ENCODE peak calls at places on chromosome 7, in six cellular contexts. One of them, this sample, is unnamed.

GRCh38 chr7:73429218-73429617 is 4.4 kb upstream of the FZD9 start:
- DNase-seq in WERI-Rb-1: no peak
- DNase-seq in left ventricle myocardium inferior: no peak
- DNase-seq in upper lobe of right lung: no peak
- DNase-seq in tibial artery: no peak
- DNase-seq in colonic mucosa: no peak
- DNase-seq in this sample: no peak

GRCh38 chr7:135283959-135284638 is 50.5 kb downstream of the STRA8 start:
- DNase-seq in WERI-Rb-1: peak; percentile 29
- DNase-seq in left ventricle myocardium inferior: no peak
- DNase-seq in upper lobe of right lung: no peak
- DNase-seq in tibial artery: no peak
- DNase-seq in colonic mucosa: no peak
- DNase-seq in this sample: no peak

GRCh38 chr7:128395748-128396147 is 14.0 kb downstream of the IMPDH1 start:
- DNase-seq in WERI-Rb-1: no peak
- DNase-seq in left ventricle myocardium inferior: no peak
- DNase-seq in upper lobe of right lung: no peak
- DNase-seq in tibial artery: no peak
- DNase-seq in colonic mucosa: no peak
- DNase-seq in this sample: no peak

GRCh38 chr7:30165590-30165989 is 30.8 kb downstream of the MTURN start:
- DNase-seq in WERI-Rb-1: no peak
- DNase-seq in left ventricle myocardium inferior: no peak
- DNase-seq in upper lobe of right lung: no peak
- DNase-seq in tibial artery: no peak
- DNase-seq in colonic mucosa: no peak
- DNase-seq in this sample: no peak

GRCh38 chr7:17234398-17235021 is 63.9 kb upstream of the AHR start:
- DNase-seq in WERI-Rb-1: no peak
- DNase-seq in left ventricle myocardium inferior: no peak
- DNase-seq in upper lobe of right lung: no peak
- DNase-seq in tibial artery: no peak
- DNase-seq in colonic mucosa: peak; percentile 37
- DNase-seq in this sample: peak; percentile 87

GRCh38 chr7:131057015-131057518 is 270.6 kb upstream of the MKLN1 start:
- DNase-seq in WERI-Rb-1: no peak
- DNase-seq in left ventricle myocardium inferior: no peak
- DNase-seq in upper lobe of right lung: no peak
- DNase-seq in tibial artery: no peak
- DNase-seq in colonic mucosa: peak; percentile 45
- DNase-seq in this sample: peak; percentile 79

GRCh38 chr7:101550641-101551531 is 78.2 kb downstream of the MYL10 start:
- DNase-seq in WERI-Rb-1: peak; percentile 9
- DNase-seq in left ventricle myocardium inferior: no peak
- DNase-seq in upper lobe of right lung: peak; percentile 70
- DNase-seq in tibial artery: peak; percentile 54
- DNase-seq in colonic mucosa: no peak
- DNase-seq in this sample: no peak

GRCh38 chr7:107701191-107701590 is 40.6 kb downstream of the SLC26A4 start:
- DNase-seq in WERI-Rb-1: no peak
- DNase-seq in left ventricle myocardium inferior: no peak
- DNase-seq in upper lobe of right lung: no peak
- DNase-seq in tibial artery: no peak
- DNase-seq in colonic mucosa: no peak
- DNase-seq in this sample: no peak

GRCh38 chr7:106896268-106896667 is 31.2 kb downstream of the PIK3CG start:
- DNase-seq in WERI-Rb-1: no peak
- DNase-seq in left ventricle myocardium inferior: no peak
- DNase-seq in upper lobe of right lung: no peak
- DNase-seq in tibial artery: no peak
- DNase-seq in colonic mucosa: no peak
- DNase-seq in this sample: no peak

GRCh38 chr7:93231264-93231663 is 902 bp upstream of the VPS50 start:
- DNase-seq in WERI-Rb-1: no peak
- DNase-seq in left ventricle myocardium inferior: no peak
- DNase-seq in upper lobe of right lung: no peak
- DNase-seq in tibial artery: no peak
- DNase-seq in colonic mucosa: no peak
- DNase-seq in this sample: no peak

GRCh38 chr7:25707733-25708132 is 444.3 kb upstream of the NFE2L3 start:
- DNase-seq in WERI-Rb-1: no peak
- DNase-seq in left ventricle myocardium inferior: no peak
- DNase-seq in upper lobe of right lung: no peak
- DNase-seq in tibial artery: no peak
- DNase-seq in colonic mucosa: no peak
- DNase-seq in this sample: no peak

GRCh38 chr7:116585392-116585791 is 60.6 kb downstream of the CAV1 start:
- DNase-seq in WERI-Rb-1: no peak
- DNase-seq in left ventricle myocardium inferior: no peak
- DNase-seq in upper lobe of right lung: no peak
- DNase-seq in tibial artery: no peak
- DNase-seq in colonic mucosa: no peak
- DNase-seq in this sample: no peak

DNA sequence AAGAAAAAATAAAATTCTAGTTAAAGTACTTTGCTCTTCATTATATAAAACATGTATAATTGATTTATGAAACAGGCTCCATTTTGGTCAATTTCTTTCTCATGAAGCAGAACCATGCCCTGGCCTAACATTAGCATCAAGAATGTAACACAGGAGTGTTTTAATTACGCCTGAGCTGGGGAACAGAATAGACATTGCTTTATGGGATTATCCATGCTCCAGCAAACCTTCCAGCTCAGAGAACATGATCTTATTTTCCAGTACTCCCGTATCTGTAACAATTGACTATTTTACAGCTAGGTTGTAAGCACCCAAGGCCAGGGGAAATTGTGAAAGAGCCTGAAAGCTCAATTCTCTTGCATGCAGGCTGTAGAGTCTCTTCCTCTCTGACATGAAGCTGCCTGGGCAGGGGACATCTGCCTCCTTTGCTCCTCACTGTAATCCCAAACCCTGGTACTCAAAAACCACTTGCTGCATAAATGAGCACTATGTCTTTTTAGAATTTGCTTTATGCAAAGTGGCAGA is 30.8 kb upstream of the CRYGN start:
- DNase-seq in WERI-Rb-1: no peak
- DNase-seq in left ventricle myocardium inferior: no peak
- DNase-seq in upper lobe of right lung: no peak
- DNase-seq in tibial artery: no peak
- DNase-seq in colonic mucosa: no peak
- DNase-seq in this sample: no peak
- H3K36me3 ChIP-seq in WERI-Rb-1: peaks cover 54% of the 10 kb centered on the region
- H3K36me3 ChIP-seq in left ventricle myocardium inferior: peaks cover 50% of the 10 kb centered on the region
- H3K36me3 ChIP-seq in upper lobe of right lung: peaks cover 68% of the 10 kb centered on the region
- H3K36me3 ChIP-seq in tibial artery: peaks cover 39% of the 10 kb centered on the region
- H3K36me3 ChIP-seq in colonic mucosa: no peaks in the 10 kb centered on the region
- H3K36me3 ChIP-seq in this sample: peaks cover 26% of the 10 kb centered on the region

DNA sequence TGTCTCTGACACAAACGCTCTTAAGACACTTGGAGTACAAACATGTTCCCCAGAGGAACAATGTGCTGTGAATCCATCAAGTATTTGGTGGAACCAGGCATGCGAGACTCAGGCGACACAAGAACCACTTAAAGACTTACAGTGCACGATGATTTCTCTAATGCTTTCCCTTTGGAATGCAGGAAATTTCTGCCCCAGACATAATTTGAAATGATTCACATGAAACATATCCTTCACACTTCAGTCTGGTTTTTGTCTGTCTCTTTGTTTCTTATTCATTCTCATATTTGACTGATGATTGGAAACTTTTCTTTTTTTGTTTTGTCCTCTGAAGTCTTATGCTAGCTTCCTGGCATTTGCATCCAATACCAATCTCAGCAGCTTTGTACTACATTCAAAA is 502.8 kb downstream of the PHTF2 start:
- DNase-seq in WERI-Rb-1: no peak
- DNase-seq in left ventricle myocardium inferior: no peak
- DNase-seq in upper lobe of right lung: no peak
- DNase-seq in tibial artery: no peak
- DNase-seq in colonic mucosa: no peak
- DNase-seq in this sample: no peak
- H3K27ac ChIP-seq in WERI-Rb-1: no peak overlapping the region
- H3K27ac ChIP-seq in left ventricle myocardium inferior: no peak overlapping the region
- H3K27ac ChIP-seq in upper lobe of right lung: no peak overlapping the region
- H3K27ac ChIP-seq in tibial artery: no peak overlapping the region
- H3K27ac ChIP-seq in colonic mucosa: no peak overlapping the region
- H3K27ac ChIP-seq in this sample: no peak overlapping the region

GRCh38 chr7:152366662-152367061 is 69.1 kb downstream of the KMT2C start:
- DNase-seq in WERI-Rb-1: no peak
- DNase-seq in left ventricle myocardium inferior: peak; percentile 37
- DNase-seq in upper lobe of right lung: no peak
- DNase-seq in tibial artery: no peak
- DNase-seq in colonic mucosa: peak; percentile 53
- DNase-seq in this sample: no peak

GRCh38 chr7:152363798-152364197 is 72.0 kb downstream of the KMT2C start:
- DNase-seq in WERI-Rb-1: no peak
- DNase-seq in left ventricle myocardium inferior: no peak
- DNase-seq in upper lobe of right lung: no peak
- DNase-seq in tibial artery: no peak
- DNase-seq in colonic mucosa: no peak
- DNase-seq in this sample: no peak

GRCh38 chr7:152367170-152367569 is 68.6 kb downstream of the KMT2C start:
- DNase-seq in WERI-Rb-1: no peak
- DNase-seq in left ventricle myocardium inferior: no peak
- DNase-seq in upper lobe of right lung: no peak
- DNase-seq in tibial artery: no peak
- DNase-seq in colonic mucosa: no peak
- DNase-seq in this sample: no peak

GRCh38 chr7:152365982-152366603 is 69.7 kb downstream of the KMT2C start:
- DNase-seq in WERI-Rb-1: no peak
- DNase-seq in left ventricle myocardium inferior: no peak
- DNase-seq in upper lobe of right lung: no peak
- DNase-seq in tibial artery: no peak
- DNase-seq in colonic mucosa: no peak
- DNase-seq in this sample: no peak

DNA sequence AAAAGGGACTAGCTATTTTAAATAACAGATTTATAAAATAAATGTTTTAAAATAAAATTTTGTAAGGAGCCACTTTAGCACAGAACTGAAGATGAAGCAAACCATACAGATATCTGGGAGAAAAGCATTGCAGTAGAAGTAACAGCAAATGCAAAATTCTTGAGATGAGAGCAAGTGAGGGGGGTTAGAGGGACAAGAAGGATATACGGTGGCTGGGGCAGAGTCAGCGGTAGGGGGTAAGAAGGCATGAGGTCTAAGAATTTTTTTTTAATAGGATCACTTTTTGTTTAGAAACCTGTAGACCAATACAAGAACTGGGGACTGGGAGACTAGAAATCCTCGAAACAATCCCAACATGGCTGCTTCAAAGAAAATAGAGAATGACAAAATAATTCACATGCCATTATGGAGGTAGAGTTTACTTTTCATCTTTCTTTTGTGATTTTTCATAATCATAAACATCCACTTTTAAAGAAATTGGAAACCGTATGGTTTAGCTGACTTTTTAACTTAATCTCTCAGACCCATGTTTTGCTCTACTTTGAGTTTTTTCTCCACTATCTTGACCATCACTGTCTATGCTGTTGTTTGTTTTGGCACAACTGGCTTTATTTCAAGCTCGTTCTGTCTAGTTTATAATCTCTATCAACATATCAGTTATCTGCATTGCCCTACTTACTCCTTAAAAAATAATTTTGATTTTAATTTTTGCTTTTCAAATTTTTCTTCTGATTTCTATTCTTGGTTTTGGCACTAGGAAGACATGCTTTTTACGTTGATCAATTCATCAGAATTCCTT is 73.5 kb downstream of the KMT2C start:
- DNase-seq in WERI-Rb-1: no peak
- DNase-seq in left ventricle myocardium inferior: no peak
- DNase-seq in upper lobe of right lung: no peak
- DNase-seq in tibial artery: no peak
- DNase-seq in colonic mucosa: no peak
- DNase-seq in this sample: no peak
- H3K36me3 ChIP-seq in WERI-Rb-1: no peaks in the 10 kb centered on the region
- H3K36me3 ChIP-seq in left ventricle myocardium inferior: no peaks in the 10 kb centered on the region
- H3K36me3 ChIP-seq in upper lobe of right lung: no peaks in the 10 kb centered on the region
- H3K36me3 ChIP-seq in tibial artery: no peaks in the 10 kb centered on the region
- H3K36me3 ChIP-seq in colonic mucosa: no peaks in the 10 kb centered on the region
- H3K36me3 ChIP-seq in this sample: no peaks in the 10 kb centered on the region

DNA sequence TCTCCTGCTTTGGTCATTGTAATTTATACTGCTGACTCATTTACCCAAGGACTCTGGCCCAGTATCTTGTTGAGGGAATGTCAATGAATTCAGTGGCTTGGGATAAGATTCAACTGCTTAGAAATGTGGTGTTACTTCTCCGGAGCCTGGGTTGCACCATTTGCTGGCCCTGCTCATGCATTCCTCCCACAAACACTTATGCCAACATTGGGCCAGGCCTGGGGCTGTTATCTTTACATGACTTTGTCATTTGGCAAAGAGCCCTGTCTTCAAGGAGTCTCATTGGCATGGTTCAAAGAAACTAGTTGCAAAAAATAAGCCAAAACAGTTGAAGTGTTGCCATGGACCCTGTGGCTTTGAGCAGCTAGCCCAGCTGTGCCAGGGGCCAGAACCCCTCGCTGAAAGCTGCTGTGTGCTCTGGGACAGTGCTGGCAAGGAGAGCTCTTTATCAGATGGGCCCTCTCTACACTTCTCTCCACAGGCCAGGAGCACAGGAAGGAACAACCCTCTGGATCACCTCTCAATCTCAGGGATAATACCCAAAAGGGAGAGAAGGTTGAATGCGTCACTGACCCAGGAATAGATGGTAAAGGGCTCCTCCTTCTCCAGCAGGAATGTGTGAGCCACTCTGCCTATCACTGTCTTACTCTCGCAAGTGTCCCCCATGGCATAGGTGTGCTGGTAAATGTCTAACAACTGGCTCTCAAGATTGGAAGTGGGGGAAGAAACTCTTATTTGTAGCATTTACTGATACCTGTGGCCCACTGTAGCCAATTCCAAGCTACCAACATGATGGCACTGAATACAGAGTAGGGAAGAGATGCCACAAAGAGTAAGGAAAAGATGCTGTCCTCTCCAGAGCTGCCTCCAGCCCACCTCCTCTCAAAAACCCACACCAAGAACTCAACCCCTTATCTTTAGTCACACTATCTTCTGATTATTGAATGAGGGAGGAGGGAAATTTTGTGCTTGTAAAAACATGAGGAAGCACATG is 23.5 kb upstream of the PDE1C start:
- DNase-seq in WERI-Rb-1: no peak
- DNase-seq in left ventricle myocardium inferior: peak; percentile 59
- DNase-seq in upper lobe of right lung: no peak
- DNase-seq in tibial artery: peak; percentile 87
- DNase-seq in colonic mucosa: no peak
- DNase-seq in this sample: no peak
- H3K27ac ChIP-seq in WERI-Rb-1: no peak overlapping the region
- H3K27ac ChIP-seq in left ventricle myocardium inferior: peak overlapping the region; percentile 79
- H3K27ac ChIP-seq in upper lobe of right lung: peak overlapping the region; percentile 6
- H3K27ac ChIP-seq in tibial artery: peak overlapping the region; percentile 52
- H3K27ac ChIP-seq in colonic mucosa: no peak overlapping the region
- H3K27ac ChIP-seq in this sample: no peak overlapping the region

GRCh38 chr7:23335621-23336020 is 36.5 kb downstream of the MALSU1 start:
- DNase-seq in WERI-Rb-1: no peak
- DNase-seq in left ventricle myocardium inferior: no peak
- DNase-seq in upper lobe of right lung: no peak
- DNase-seq in tibial artery: no peak
- DNase-seq in colonic mucosa: no peak
- DNase-seq in this sample: no peak
- H3K36me3 ChIP-seq in WERI-Rb-1: peaks cover 58% of the 10 kb centered on the region
- H3K36me3 ChIP-seq in left ventricle myocardium inferior: no peaks in the 10 kb centered on the region
- H3K36me3 ChIP-seq in upper lobe of right lung: no peaks in the 10 kb centered on the region
- H3K36me3 ChIP-seq in tibial artery: no peaks in the 10 kb centered on the region
- H3K36me3 ChIP-seq in colonic mucosa: no peaks in the 10 kb centered on the region
- H3K36me3 ChIP-seq in this sample: no peaks in the 10 kb centered on the region